ENCODE peak calls at places on chromosome 17, in five cellular contexts. Y is SK-N-SH, L is K562, R is GM12878, S is HepG2. H is an unnamed sample.

GRCh38 chr17:72267601-72268000 is 146.8 kb downstream of the SOX9 start:
- DNase-seq in Y (no peak), R (no peak), L (no peak), S (no peak), H (no peak)

GRCh38 chr17:78615631-78616030 is 38.4 kb upstream of the DNAH17 start:
- DNase-seq in L (no peak), Y (no peak), R (no peak), S (no peak), H (no peak)

GRCh38 chr17:21019976-21020575 is 22.7 kb downstream of the USP22 start:
- DNase-seq in L (no peak), R (no peak), S (no peak), Y (peak), H (no peak)

GRCh38 chr17:77376795-77377751 is 236.3 kb downstream of the SEC14L1 start:
- DNase-seq in Y (peak), L (no peak), S (peak), R (no peak), H (no peak)

GRCh38 chr17:67411396-67411795 is 34.3 kb downstream of the PITPNC1 start:
- DNase-seq in S (no peak), L (no peak), Y (no peak), R (no peak), H (no peak)

GRCh38 chr17:35808240-35808961 is 883 bp upstream of the TAF15 start:
- DNase-seq in Y (no peak), R (no peak), L (no peak), S (no peak), H (no peak)

GRCh38 chr17:77306048-77306789 is 165.4 kb downstream of the SEC14L1 start:
- DNase-seq in L (no peak), Y (no peak), S (no peak), R (no peak), H (no peak)

GRCh38 chr17:27635275-27635823 is 4.4 kb downstream of the LGALS9 start:
- DNase-seq in S (no peak), Y (no peak), R (no peak), L (no peak), H (peak)

GRCh38 chr17:34091975-34092374 is 163.1 kb upstream of the CCL2 start:
- DNase-seq in Y (no peak), S (no peak), R (no peak), L (no peak), H (no peak)

GRCh38 chr17:57109393-57110151 is 24.5 kb downstream of the AKAP1 start:
- DNase-seq in S (no peak), Y (no peak), L (no peak), R (no peak), H (no peak)

GRCh38 chr17:77451271-77451893 is 310.6 kb downstream of the SEC14L1 start:
- DNase-seq in S (peak), Y (peak), L (peak), R (no peak), H (no peak)

GRCh38 chr17:17859909-17860760 is 23.3 kb upstream of the SREBF1 start:
- DNase-seq in Y (peak), R (no peak), L (peak), S (peak), H (peak)

GRCh38 chr17:17391575-17392370 is 85.0 kb upstream of the MED9 start:
- DNase-seq in R (peak), L (no peak), Y (no peak), S (no peak), H (no peak)

GRCh38 chr17:79461041-79461440 is 149.8 kb downstream of the RBFOX3 start:
- DNase-seq in Y (no peak), R (no peak), S (no peak), L (no peak), H (no peak)

GRCh38 chr17:80811181-80812105 is 180.2 kb upstream of the CHMP6 start:
- DNase-seq in S (no peak), Y (no peak), R (no peak), L (no peak), H (no peak)

GRCh38 chr17:18191071-18191667 is 7.5 kb downstream of the ALKBH5 start:
- DNase-seq in R (no peak), Y (no peak), S (peak), L (no peak), H (no peak)

GRCh38 chr17:27457731-27458523 is 1.7 kb downstream of the KSR1 start:
- DNase-seq in Y (peak), R (no peak), L (peak), S (peak), H (peak)

GRCh38 chr17:42675984-42676423 is 790 bp downstream of the PLEKHH3 start:
- DNase-seq in Y (peak), R (no peak), L (peak), S (no peak), H (no peak)

GRCh38 chr17:79082311-79083190 is 7.9 kb downstream of the ENGASE start:
- DNase-seq in L (peak), R (no peak), Y (peak), S (peak), H (no peak)

GRCh38 chr17:61407211-61407911 is 7.7 kb downstream of the TBX2 start:
- DNase-seq in Y (no peak), S (no peak), L (no peak), R (no peak), H (no peak)

GRCh38 chr17:59423903-59424302 is 92.4 kb downstream of the YPEL2 start:
- DNase-seq in S (no peak), R (no peak), Y (no peak), L (no peak), H (no peak)

GRCh38 chr17:42247734-42248133 is 28.5 kb downstream of the STAT5B start:
- DNase-seq in L (no peak), R (no peak), Y (no peak), S (peak), H (peak)

GRCh38 chr17:33292981-33293867 is at the start of gene ASIC2:
- DNase-seq in L (peak), S (no peak), R (no peak), Y (peak), H (no peak)

GRCh38 chr17:39208136-39208535 is 8.1 kb downstream of the RPL19 start:
- DNase-seq in R (no peak), Y (no peak), S (no peak), L (no peak), H (no peak)

GRCh38 chr17:31074772-31075538 is 19.8 kb upstream of the NF1 start:
- DNase-seq in S (no peak), Y (no peak), L (no peak), R (no peak), H (no peak)

GRCh38 chr17:78234261-78234865 is 2.9 kb downstream of the TMEM235 start:
- DNase-seq in R (no peak), S (no peak), L (no peak), Y (no peak), H (no peak)

GRCh38 chr17:36949461-36949927 is 740 bp downstream of the AATF start:
- DNase-seq in S (peak), R (no peak), L (no peak), Y (no peak), H (no peak)

GRCh38 chr17:77212833-77213777 is 72.3 kb downstream of the SEC14L1 start:
- DNase-seq in S (no peak), Y (no peak), R (no peak), L (no peak), H (no peak)

GRCh38 chr17:7443499-7444485 is 1.1 kb upstream of the CHRNB1 start:
- DNase-seq in L (no peak), S (no peak), R (no peak), Y (no peak), H (no peak)

GRCh38 chr17:29778936-29779811 is 150.9 kb downstream of the SSH2 start:
- DNase-seq in S (peak), Y (peak), R (no peak), L (peak), H (peak)
- TF ChIP-seq GABPA in S (no peak), Y (no peak), R (no peak), L (no peak), H (no peak)

GRCh38 chr17:1180958-1181768 is 1.4 kb upstream of the ABR start:
- DNase-seq in S (no peak), L (no peak), R (no peak), Y (no peak), H (no peak)

GRCh38 chr17:1179635-1180433 is at the start of gene ABR:
- DNase-seq in Y (peak), R (no peak), L (peak), S (no peak), H (no peak)

GRCh38 chr17:1180434-1180742 is 607 bp upstream of the ABR start:
- DNase-seq in L (no peak), S (no peak), Y (no peak), R (no peak), H (no peak)

GRCh38 chr17:1182831-1183578 is 3.2 kb upstream of the ABR start:
- DNase-seq in S (no peak), Y (no peak), R (no peak), L (no peak), H (no peak)

DNA sequence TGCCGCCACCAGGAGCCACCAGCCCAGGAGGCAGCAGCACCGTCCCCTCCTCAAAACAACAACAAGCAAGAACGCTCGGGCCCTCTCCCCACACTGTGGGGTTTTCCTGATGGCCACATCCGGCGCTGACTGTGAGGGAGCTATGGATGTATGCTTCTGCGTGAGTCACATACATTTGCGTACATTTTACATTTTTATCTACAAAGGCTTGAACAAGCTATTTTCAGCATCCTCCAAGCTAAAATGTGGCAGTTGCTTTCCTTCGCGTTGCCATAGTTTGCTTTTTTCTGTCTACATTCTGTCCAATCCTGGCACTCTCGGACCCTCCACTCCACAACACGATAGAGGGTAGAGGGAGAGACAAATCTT is 2.0 kb upstream of the ABR start:
- DNase-seq in L (no peak), S (no peak), Y (no peak), R (no peak), H (no peak)
- TF ChIP-seq REST in L (no peak), S (no peak), Y (no peak), R (no peak), H (no peak)

DNA sequence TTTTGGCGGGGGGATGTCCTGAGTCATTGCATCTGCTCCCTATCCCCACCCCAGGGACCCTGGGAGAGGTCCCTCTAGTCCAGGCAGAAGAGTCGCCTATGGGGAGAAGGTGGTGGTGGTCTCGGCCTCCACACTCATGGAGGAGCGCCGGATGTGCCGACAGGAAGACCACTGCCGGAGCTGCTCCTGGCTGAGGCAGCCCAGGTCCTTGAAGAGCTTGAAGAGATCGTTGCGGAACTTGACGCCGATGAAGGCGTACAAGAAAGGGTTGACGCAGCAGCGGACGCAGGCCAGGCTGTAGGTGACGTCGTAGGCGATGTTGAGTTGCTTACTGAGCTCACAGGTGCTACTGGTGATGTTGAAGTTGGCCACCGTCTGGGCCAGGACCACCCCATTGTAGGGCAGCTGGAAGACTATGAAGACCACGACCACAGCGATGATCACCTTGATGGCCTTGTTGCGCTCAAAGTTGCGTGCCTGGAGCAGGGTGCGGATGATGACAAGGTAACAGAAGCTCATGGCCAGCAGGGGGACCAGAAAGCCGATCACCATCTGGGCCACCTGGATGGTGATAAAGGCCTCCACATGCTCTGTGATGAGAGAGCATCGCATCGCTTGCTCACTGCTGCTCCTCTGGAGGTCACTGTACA is 10.5 kb downstream of the CCR7 start:
- DNase-seq in S (no peak), L (peak), Y (no peak), R (no peak), H (no peak)
- TF ChIP-seq GABPA in S (no peak), L (no peak), Y (no peak), R (no peak), H (no peak)

GRCh38 chr17:1535737-1536136 is 19.3 kb upstream of the INPP5K start:
- DNase-seq in Y (no peak), R (no peak), S (no peak), L (no peak), H (no peak)

GRCh38 chr17:1533649-1534325 is 17.4 kb upstream of the INPP5K start:
- DNase-seq in L (no peak), Y (no peak), R (no peak), S (no peak), H (no peak)

GRCh38 chr17:1529863-1530262 is 13.5 kb upstream of the INPP5K start:
- DNase-seq in S (no peak), L (no peak), R (no peak), Y (no peak), H (no peak)

GRCh38 chr17:1532836-1533602 is 16.6 kb upstream of the INPP5K start:
- DNase-seq in R (no peak), L (peak), Y (peak), S (no peak), H (no peak)
- TF ChIP-seq REST in R (no peak), L (no peak), Y (no peak), S (no peak), H (no peak)

GRCh38 chr17:75003070-75003956 is 9.2 kb upstream of the MRPL58 start:
- DNase-seq in R (no peak), Y (no peak), L (no peak), S (no peak), H (no peak)

GRCh38 chr17:75001915-75002843 is 10.3 kb upstream of the MRPL58 start:
- DNase-seq in Y (no peak), L (no peak), S (no peak), R (no peak), H (no peak)

GRCh38 chr17:75004371-75004770 is 8.1 kb upstream of the MRPL58 start:
- DNase-seq in S (no peak), L (no peak), Y (no peak), R (no peak), H (no peak)

GRCh38 chr17:75005291-75005690 is 7.2 kb upstream of the MRPL58 start:
- DNase-seq in Y (no peak), R (no peak), L (no peak), S (no peak), H (no peak)

DNA sequence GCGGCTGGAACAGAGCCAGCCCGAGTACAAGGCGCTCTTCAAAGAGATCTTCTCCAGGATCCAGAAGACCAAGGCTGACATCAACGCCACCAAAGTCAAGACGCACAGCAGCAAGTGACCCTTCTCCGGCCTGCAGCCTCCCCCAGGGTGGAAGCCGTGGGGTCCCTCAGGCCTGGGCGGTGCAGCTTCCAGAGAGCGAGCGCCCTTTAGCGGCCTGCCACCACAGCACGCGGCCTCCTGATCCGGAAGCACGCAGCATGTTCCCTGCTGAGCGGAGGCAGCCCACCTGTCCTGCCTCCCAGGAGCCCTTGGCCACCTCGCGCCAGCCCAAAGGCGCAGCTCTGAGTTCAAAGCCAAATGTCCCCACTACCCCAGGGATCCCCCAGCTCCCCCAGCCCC is 8.5 kb upstream of the MRPL58 start:
- DNase-seq in L (no peak), Y (peak), S (no peak), R (no peak), H (no peak)
- TF ChIP-seq GABPA in L (no peak), Y (no peak), S (no peak), R (no peak), H (no peak)

DNA sequence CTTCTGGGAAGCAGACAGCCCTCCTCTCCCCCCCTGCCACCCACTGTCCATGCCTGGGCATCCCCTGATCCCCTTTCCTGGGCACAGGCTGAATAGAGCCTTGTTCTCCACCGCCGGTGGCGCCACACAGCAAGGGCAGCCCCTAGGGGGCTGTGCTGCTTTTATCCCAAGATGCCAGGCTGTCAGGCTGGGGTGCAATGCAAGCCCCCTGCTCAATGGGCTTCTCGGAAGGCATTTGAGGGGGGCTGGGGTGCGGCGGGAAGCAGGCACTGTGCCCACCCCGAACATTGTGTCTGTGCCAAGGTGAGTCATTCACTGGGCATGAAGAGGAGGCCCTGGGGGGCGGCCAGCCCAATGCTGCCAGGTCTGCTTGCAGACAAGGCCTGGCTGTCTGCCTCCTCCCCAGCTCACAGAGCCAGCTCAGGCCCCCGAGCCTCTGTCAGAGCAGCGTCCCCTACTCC is 1.5 kb upstream of the GFAP start:
- DNase-seq in R (no peak), Y (peak), S (no peak), L (no peak), H (no peak)
- TF ChIP-seq REST in R (no peak), Y (no peak), S (no peak), L (no peak), H (no peak)

GRCh38 chr17:9959377-9959981 is 54.4 kb upstream of the RCVRN start:
- DNase-seq in Y (peak), L (peak), R (no peak), S (peak), H (no peak)
- TF ChIP-seq GABPA in Y (no peak), L (no peak), R (no peak), S (no peak), H (no peak)

GRCh38 chr17:3798273-3799180 is 2.5 kb downstream of the ITGAE start:
- DNase-seq in L (no peak), S (no peak), R (no peak), Y (no peak), H (no peak)
- TF ChIP-seq REST in L (no peak), S (no peak), R (no peak), Y (no peak), H (no peak)